ENCODE peak calls at places on chromosomes 6 and 20, in five cellular contexts. Y is HAP-1, X is astrocyte, W is RPMI8226, D is AML-193. T is an unnamed sample.

GRCh38 chr6:35419431-35419830 is 32.7 kb upstream of the FANCE start:
- DNase-seq in Y (peak), X (peak), W (no peak), D (no peak), T (peak)

GRCh38 chr6:144365176-144365710 is 80.1 kb downstream of the UTRN start:
- DNase-seq in Y (no peak), X (no peak), W (no peak), D (no peak), T (no peak)

GRCh38 chr20:44810391-44811149 is at the start of gene RIMS4:
- DNase-seq in Y (peak), X (no peak), W (no peak), D (no peak), T (no peak)

GRCh38 chr6:16205377-16206144 is 32.8 kb upstream of the GMPR start:
- DNase-seq in Y (no peak), X (peak), W (peak), D (no peak), T (no peak)

GRCh38 chr6:123417411-123417810 is 219.3 kb downstream of the TRDN start:
- DNase-seq in Y (peak), X (no peak), W (no peak), D (no peak), T (no peak)

GRCh38 chr6:26205161-26205624 is 118.0 kb downstream of the HFE start:
- DNase-seq in Y (peak), X (peak), W (peak), D (no peak), T (peak)

GRCh38 chr6:116218172-116218633 is 35.7 kb downstream of the TSPYL4 start:
- DNase-seq in Y (no peak), X (no peak), W (no peak), D (peak), T (peak)

GRCh38 chr6:1624848-1625341 is 15.2 kb downstream of the FOXC1 start:
- DNase-seq in Y (no peak), X (peak), W (no peak), D (no peak), T (no peak)

GRCh38 chr20:58043866-58044140 is 184.7 kb downstream of the ANKRD60 start:
- DNase-seq in Y (no peak), X (no peak), W (no peak), D (no peak), T (no peak)

GRCh38 chr20:38127011-38127621 is 38.0 kb downstream of the TGM2 start:
- DNase-seq in Y (no peak), X (peak), W (no peak), D (no peak), T (no peak)

GRCh38 chr6:32847004-32847403 is 3.2 kb upstream of the PSMB8 start:
- DNase-seq in Y (no peak), X (no peak), W (no peak), D (no peak), T (no peak)